ENCODE peak calls at places on chromosomes 6 and 20, in eight cellular contexts. One of them, this sample, is unnamed.

GRCh38 chr20:31704225-31705119 is 18.2 kb downstream of the BCL2L1 start:
- DNase-seq in fibroblast of mammary gland: no peak
- DNase-seq in NT2/D1: no peak
- DNase-seq in NCI-H1694 treated with DMSO at 0.1 percent for 48 hours: no peak
- DNase-seq in hepatic stellate cell: peak
- DNase-seq in stimulated activated CD8-positive, alpha-beta memory T cell treated with anti-CD3 and anti-CD28 coated beads, Interleukin-4, amount 100 ng/mL, for 1 hour: no peak
- DNase-seq in EL: peak
- DNase-seq in GM12865: no peak
- DNase-seq in this sample: no peak

GRCh38 chr6:44169886-44170570 is 11.4 kb downstream of the CAPN11 start:
- DNase-seq in NT2/D1: no peak
- DNase-seq in NCI-H1694 treated with DMSO at 0.1 percent for 48 hours: no peak
- DNase-seq in GM12865: no peak
- DNase-seq in hepatic stellate cell: no peak
- DNase-seq in fibroblast of mammary gland: no peak
- DNase-seq in EL: no peak
- DNase-seq in stimulated activated CD8-positive, alpha-beta memory T cell treated with anti-CD3 and anti-CD28 coated beads, Interleukin-4, amount 100 ng/mL, for 1 hour: no peak
- DNase-seq in this sample: no peak

GRCh38 chr6:6565069-6565468 is 23.5 kb upstream of the LY86 start:
- DNase-seq in EL: no peak
- DNase-seq in NCI-H1694 treated with DMSO at 0.1 percent for 48 hours: no peak
- DNase-seq in stimulated activated CD8-positive, alpha-beta memory T cell treated with anti-CD3 and anti-CD28 coated beads, Interleukin-4, amount 100 ng/mL, for 1 hour: no peak
- DNase-seq in fibroblast of mammary gland: no peak
- DNase-seq in hepatic stellate cell: no peak
- DNase-seq in GM12865: no peak
- DNase-seq in NT2/D1: no peak
- DNase-seq in this sample: no peak

GRCh38 chr6:124741341-124741740 is 220.9 kb upstream of the RNF217 start:
- DNase-seq in NCI-H1694 treated with DMSO at 0.1 percent for 48 hours: no peak
- DNase-seq in EL: no peak
- DNase-seq in hepatic stellate cell: no peak
- DNase-seq in stimulated activated CD8-positive, alpha-beta memory T cell treated with anti-CD3 and anti-CD28 coated beads, Interleukin-4, amount 100 ng/mL, for 1 hour: no peak
- DNase-seq in fibroblast of mammary gland: peak
- DNase-seq in GM12865: no peak
- DNase-seq in NT2/D1: no peak
- DNase-seq in this sample: no peak

GRCh38 chr20:17530716-17531536 is at the start of gene BFSP1:
- DNase-seq in GM12865: peak
- DNase-seq in NCI-H1694 treated with DMSO at 0.1 percent for 48 hours: no peak
- DNase-seq in EL: peak
- DNase-seq in stimulated activated CD8-positive, alpha-beta memory T cell treated with anti-CD3 and anti-CD28 coated beads, Interleukin-4, amount 100 ng/mL, for 1 hour: no peak
- DNase-seq in fibroblast of mammary gland: peak
- DNase-seq in hepatic stellate cell: peak
- DNase-seq in NT2/D1: peak
- DNase-seq in this sample: no peak

GRCh38 chr6:130865793-130866192 is 38.6 kb downstream of the SMLR1 start:
- DNase-seq in NT2/D1: no peak
- DNase-seq in fibroblast of mammary gland: no peak
- DNase-seq in hepatic stellate cell: no peak
- DNase-seq in stimulated activated CD8-positive, alpha-beta memory T cell treated with anti-CD3 and anti-CD28 coated beads, Interleukin-4, amount 100 ng/mL, for 1 hour: no peak
- DNase-seq in GM12865: no peak
- DNase-seq in EL: no peak
- DNase-seq in NCI-H1694 treated with DMSO at 0.1 percent for 48 hours: no peak
- DNase-seq in this sample: no peak

GRCh38 chr6:26223213-26223612 is 136.0 kb downstream of the HFE start:
- DNase-seq in hepatic stellate cell: no peak
- DNase-seq in stimulated activated CD8-positive, alpha-beta memory T cell treated with anti-CD3 and anti-CD28 coated beads, Interleukin-4, amount 100 ng/mL, for 1 hour: no peak
- DNase-seq in NT2/D1: no peak
- DNase-seq in NCI-H1694 treated with DMSO at 0.1 percent for 48 hours: peak
- DNase-seq in fibroblast of mammary gland: no peak
- DNase-seq in GM12865: peak
- DNase-seq in EL: peak
- DNase-seq in this sample: no peak

GRCh38 chr6:1107578-1107977 is 204.3 kb upstream of the FOXQ1 start:
- DNase-seq in NCI-H1694 treated with DMSO at 0.1 percent for 48 hours: no peak
- DNase-seq in EL: no peak
- DNase-seq in GM12865: no peak
- DNase-seq in fibroblast of mammary gland: no peak
- DNase-seq in stimulated activated CD8-positive, alpha-beta memory T cell treated with anti-CD3 and anti-CD28 coated beads, Interleukin-4, amount 100 ng/mL, for 1 hour: no peak
- DNase-seq in hepatic stellate cell: no peak
- DNase-seq in NT2/D1: no peak
- DNase-seq in this sample: no peak

GRCh38 chr6:7106752-7107577 is 796 bp upstream of the RREB1 start:
- DNase-seq in GM12865: peak
- DNase-seq in NT2/D1: no peak
- DNase-seq in EL: peak
- DNase-seq in stimulated activated CD8-positive, alpha-beta memory T cell treated with anti-CD3 and anti-CD28 coated beads, Interleukin-4, amount 100 ng/mL, for 1 hour: no peak
- DNase-seq in NCI-H1694 treated with DMSO at 0.1 percent for 48 hours: no peak
- DNase-seq in fibroblast of mammary gland: no peak
- DNase-seq in hepatic stellate cell: peak
- DNase-seq in this sample: peak

GRCh38 chr20:5529331-5530142 is 212.8 kb upstream of the PROKR2 start:
- DNase-seq in stimulated activated CD8-positive, alpha-beta memory T cell treated with anti-CD3 and anti-CD28 coated beads, Interleukin-4, amount 100 ng/mL, for 1 hour: peak
- DNase-seq in fibroblast of mammary gland: peak
- DNase-seq in GM12865: peak
- DNase-seq in EL: peak
- DNase-seq in NT2/D1: peak
- DNase-seq in NCI-H1694 treated with DMSO at 0.1 percent for 48 hours: peak
- DNase-seq in hepatic stellate cell: peak
- DNase-seq in this sample: peak

GRCh38 chr6:150334790-150335783 is 33.7 kb upstream of the IYD start:
- DNase-seq in GM12865: peak
- DNase-seq in EL: peak
- DNase-seq in stimulated activated CD8-positive, alpha-beta memory T cell treated with anti-CD3 and anti-CD28 coated beads, Interleukin-4, amount 100 ng/mL, for 1 hour: no peak
- DNase-seq in hepatic stellate cell: peak
- DNase-seq in fibroblast of mammary gland: peak
- DNase-seq in NT2/D1: peak
- DNase-seq in NCI-H1694 treated with DMSO at 0.1 percent for 48 hours: peak
- DNase-seq in this sample: no peak

GRCh38 chr6:162704001-162704400 is 23.6 kb downstream of the PRKN start:
- DNase-seq in EL: no peak
- DNase-seq in fibroblast of mammary gland: no peak
- DNase-seq in hepatic stellate cell: no peak
- DNase-seq in stimulated activated CD8-positive, alpha-beta memory T cell treated with anti-CD3 and anti-CD28 coated beads, Interleukin-4, amount 100 ng/mL, for 1 hour: no peak
- DNase-seq in GM12865: no peak
- DNase-seq in NT2/D1: no peak
- DNase-seq in NCI-H1694 treated with DMSO at 0.1 percent for 48 hours: no peak
- DNase-seq in this sample: no peak

GRCh38 chr6:149233056-149233715 is 84.3 kb upstream of the TAB2 start:
- DNase-seq in NCI-H1694 treated with DMSO at 0.1 percent for 48 hours: no peak
- DNase-seq in hepatic stellate cell: peak
- DNase-seq in stimulated activated CD8-positive, alpha-beta memory T cell treated with anti-CD3 and anti-CD28 coated beads, Interleukin-4, amount 100 ng/mL, for 1 hour: no peak
- DNase-seq in NT2/D1: no peak
- DNase-seq in fibroblast of mammary gland: peak
- DNase-seq in GM12865: no peak
- DNase-seq in EL: peak
- DNase-seq in this sample: no peak

GRCh38 chr6:149855040-149855654 is 9.0 kb downstream of the LRP11 start:
- DNase-seq in fibroblast of mammary gland: peak
- DNase-seq in NCI-H1694 treated with DMSO at 0.1 percent for 48 hours: no peak
- DNase-seq in hepatic stellate cell: peak
- DNase-seq in EL: peak
- DNase-seq in NT2/D1: no peak
- DNase-seq in GM12865: no peak
- DNase-seq in stimulated activated CD8-positive, alpha-beta memory T cell treated with anti-CD3 and anti-CD28 coated beads, Interleukin-4, amount 100 ng/mL, for 1 hour: no peak
- DNase-seq in this sample: no peak

GRCh38 chr6:139711714-139712585 is 337.5 kb upstream of the CITED2 start:
- DNase-seq in EL: peak
- DNase-seq in stimulated activated CD8-positive, alpha-beta memory T cell treated with anti-CD3 and anti-CD28 coated beads, Interleukin-4, amount 100 ng/mL, for 1 hour: no peak
- DNase-seq in hepatic stellate cell: peak
- DNase-seq in NCI-H1694 treated with DMSO at 0.1 percent for 48 hours: no peak
- DNase-seq in GM12865: no peak
- DNase-seq in fibroblast of mammary gland: peak
- DNase-seq in NT2/D1: no peak
- DNase-seq in this sample: no peak

GRCh38 chr20:956330-956951 is 40.3 kb upstream of the ANGPT4 start:
- DNase-seq in EL: peak
- DNase-seq in GM12865: peak
- DNase-seq in stimulated activated CD8-positive, alpha-beta memory T cell treated with anti-CD3 and anti-CD28 coated beads, Interleukin-4, amount 100 ng/mL, for 1 hour: peak
- DNase-seq in NT2/D1: peak
- DNase-seq in fibroblast of mammary gland: peak
- DNase-seq in hepatic stellate cell: peak
- DNase-seq in NCI-H1694 treated with DMSO at 0.1 percent for 48 hours: peak
- DNase-seq in this sample: peak

GRCh38 chr20:46348972-46349741 is 40.9 kb upstream of the CDH22 start:
- DNase-seq in NCI-H1694 treated with DMSO at 0.1 percent for 48 hours: peak
- DNase-seq in hepatic stellate cell: peak
- DNase-seq in fibroblast of mammary gland: peak
- DNase-seq in NT2/D1: no peak
- DNase-seq in stimulated activated CD8-positive, alpha-beta memory T cell treated with anti-CD3 and anti-CD28 coated beads, Interleukin-4, amount 100 ng/mL, for 1 hour: no peak
- DNase-seq in EL: peak
- DNase-seq in GM12865: peak
- DNase-seq in this sample: peak

GRCh38 chr6:55543633-55544309 is 35.2 kb downstream of the HMGCLL1 start:
- DNase-seq in EL: no peak
- DNase-seq in hepatic stellate cell: no peak
- DNase-seq in fibroblast of mammary gland: no peak
- DNase-seq in stimulated activated CD8-positive, alpha-beta memory T cell treated with anti-CD3 and anti-CD28 coated beads, Interleukin-4, amount 100 ng/mL, for 1 hour: no peak
- DNase-seq in GM12865: no peak
- DNase-seq in NCI-H1694 treated with DMSO at 0.1 percent for 48 hours: no peak
- DNase-seq in NT2/D1: no peak
- DNase-seq in this sample: no peak

GRCh38 chr6:159461266-159461665 is 231.8 kb downstream of the SOD2 start:
- DNase-seq in GM12865: no peak
- DNase-seq in hepatic stellate cell: no peak
- DNase-seq in stimulated activated CD8-positive, alpha-beta memory T cell treated with anti-CD3 and anti-CD28 coated beads, Interleukin-4, amount 100 ng/mL, for 1 hour: no peak
- DNase-seq in EL: peak
- DNase-seq in NCI-H1694 treated with DMSO at 0.1 percent for 48 hours: no peak
- DNase-seq in NT2/D1: no peak
- DNase-seq in fibroblast of mammary gland: no peak
- DNase-seq in this sample: no peak

GRCh38 chr6:15499591-15499990 is 163.2 kb downstream of the DTNBP1 start:
- DNase-seq in GM12865: no peak
- DNase-seq in NT2/D1: no peak
- DNase-seq in hepatic stellate cell: no peak
- DNase-seq in NCI-H1694 treated with DMSO at 0.1 percent for 48 hours: no peak
- DNase-seq in EL: no peak
- DNase-seq in stimulated activated CD8-positive, alpha-beta memory T cell treated with anti-CD3 and anti-CD28 coated beads, Interleukin-4, amount 100 ng/mL, for 1 hour: no peak
- DNase-seq in fibroblast of mammary gland: no peak
- DNase-seq in this sample: no peak